ENCODE peak calls at places on chromosomes 16 and 17, in nine cellular contexts. I, H, F, O, V, N, K, U and E are unnamed samples.

GRCh38 chr17:35051183-35051578 is 12.3 kb downstream of the RFFL start:
- DNase-seq in I (no peak), H (no peak), F (no peak), O (no peak), V (peak), N (no peak), K (no peak), U (no peak), E (no peak)

GRCh38 chr16:2529061-2529931 is 1.9 kb downstream of the CEMP1 start:
- DNase-seq in I (no peak), H (no peak), F (peak), O (no peak), V (no peak), N (no peak), K (no peak), U (peak), E (peak)

GRCh38 chr16:57695378-57696054 is 910 bp downstream of the DRC7 start:
- DNase-seq in I (no peak), H (peak), F (peak), O (no peak), V (no peak), N (no peak), K (no peak), U (no peak), E (peak)

GRCh38 chr16:68065716-68066305 is 19.4 kb upstream of the NFATC3 start:
- DNase-seq in I (no peak), H (peak), F (no peak), O (no peak), V (peak), N (peak), K (no peak), U (no peak), E (no peak)

GRCh38 chr16:11852092-11852809 is 909 bp upstream of the RSL1D1 start:
- DNase-seq in I (no peak), H (no peak), F (no peak), O (no peak), V (peak), N (no peak), K (no peak), U (no peak), E (no peak)

GRCh38 chr17:82311971-82312370 is 5.4 kb downstream of the CD7 start:
- DNase-seq in I (no peak), H (no peak), F (no peak), O (no peak), V (no peak), N (no peak), K (no peak), U (no peak), E (no peak)

GRCh38 chr17:28862497-28862896 is 7.7 kb downstream of the ERAL1 start:
- DNase-seq in I (no peak), H (no peak), F (no peak), O (no peak), V (no peak), N (no peak), K (no peak), U (no peak), E (no peak)

GRCh38 chr16:10226672-10227306 is 44.6 kb upstream of the GRIN2A start:
- DNase-seq in I (no peak), H (no peak), F (no peak), O (no peak), V (no peak), N (no peak), K (no peak), U (no peak), E (no peak)

GRCh38 chr17:17810374-17811248 is 26.2 kb downstream of the SREBF1 start:
- DNase-seq in I (no peak), H (no peak), F (no peak), O (no peak), V (no peak), N (no peak), K (no peak), U (peak), E (no peak)

GRCh38 chr16:78292726-78293380 is 193.4 kb downstream of the WWOX start:
- DNase-seq in I (no peak), H (no peak), F (no peak), O (no peak), V (no peak), N (no peak), K (no peak), U (no peak), E (no peak)

GRCh38 chr17:47878203-47879027 is 17.6 kb upstream of the SP2 start:
- DNase-seq in I (no peak), H (no peak), F (no peak), O (no peak), V (no peak), N (no peak), K (no peak), U (no peak), E (no peak)

GRCh38 chr17:80984749-80985148 is 6.9 kb upstream of the CHMP6 start:
- DNase-seq in I (peak), H (no peak), F (no peak), O (no peak), V (peak), N (no peak), K (no peak), U (no peak), E (no peak)

GRCh38 chr16:66649636-66650205 is 45.2 kb downstream of the CMTM3 start:
- DNase-seq in I (no peak), H (peak), F (no peak), O (no peak), V (no peak), N (peak), K (no peak), U (no peak), E (no peak)

GRCh38 chr16:1189455-1189854 is 35.6 kb downstream of the TPSG1 start:
- DNase-seq in I (no peak), H (no peak), F (no peak), O (no peak), V (no peak), N (no peak), K (no peak), U (no peak), E (no peak)

GRCh38 chr17:49022391-49022941 is 25.3 kb downstream of the IGF2BP1 start:
- DNase-seq in I (no peak), H (peak), F (no peak), O (no peak), V (peak), N (no peak), K (no peak), U (no peak), E (no peak)

GRCh38 chr17:49021095-49021767 is 24.0 kb downstream of the IGF2BP1 start:
- DNase-seq in I (no peak), H (peak), F (no peak), O (no peak), V (peak), N (no peak), K (no peak), U (no peak), E (no peak)

GRCh38 chr17:49020609-49021008 is 23.4 kb downstream of the IGF2BP1 start:
- DNase-seq in I (no peak), H (peak), F (no peak), O (no peak), V (no peak), N (no peak), K (no peak), U (no peak), E (no peak)

GRCh38 chr17:49024523-49024922 is 27.3 kb downstream of the IGF2BP1 start:
- DNase-seq in I (no peak), H (no peak), F (no peak), O (no peak), V (no peak), N (no peak), K (no peak), U (no peak), E (no peak)

DNA sequence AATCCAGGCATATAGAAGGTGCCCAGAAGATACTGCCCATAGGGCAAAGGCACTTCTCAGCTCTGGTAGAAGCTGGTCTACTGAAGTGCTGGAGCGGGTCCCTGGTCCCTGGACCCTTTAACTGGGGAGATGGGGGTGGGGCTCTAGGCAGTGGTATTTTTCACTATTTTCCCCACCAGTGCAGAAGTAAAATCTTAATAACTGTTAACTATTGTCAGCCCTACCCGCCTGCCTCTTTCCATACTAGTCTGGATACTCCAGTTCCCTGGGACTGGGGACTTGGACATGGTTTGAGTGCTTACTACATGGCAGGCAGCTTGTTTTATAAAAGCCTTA is 24.6 kb downstream of the IGF2BP1 start:
- DNase-seq in I (no peak), H (peak), F (no peak), O (no peak), V (no peak), N (no peak), K (no peak), U (no peak), E (no peak)
- H3K4me3 ChIP-seq in I (no peak), H (no peak), F (no peak), O (no peak), V (no peak), N (no peak), K (no peak), U (no peak), E (no peak)

DNA sequence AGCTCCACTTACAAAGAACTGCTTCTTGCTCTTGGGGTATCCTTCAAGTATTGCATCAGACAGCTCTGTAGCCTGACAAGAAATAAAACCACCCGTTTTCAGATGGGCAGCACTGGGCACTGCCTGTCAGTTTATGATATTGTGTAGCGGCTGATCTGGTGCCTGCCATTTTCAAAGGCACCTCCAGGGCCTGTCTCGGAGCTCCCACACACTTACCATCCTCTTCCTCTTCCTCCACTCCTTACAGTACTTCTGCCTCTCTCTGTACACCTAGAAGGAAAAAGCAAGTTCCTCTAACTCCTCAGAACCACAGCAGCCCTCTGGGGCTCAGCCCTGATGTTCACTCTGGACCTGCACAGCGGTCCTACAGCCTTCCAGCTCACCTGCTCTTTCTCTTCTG is 4.4 kb downstream of the PSMC3IP start:
- DNase-seq in I (no peak), H (no peak), F (no peak), O (no peak), V (no peak), N (no peak), K (no peak), U (no peak), E (no peak)
- H3K4me3 ChIP-seq in I (no peak), H (no peak), F (no peak), O (no peak), V (no peak), N (no peak), K (no peak), U (no peak), E (no peak)

GRCh38 chr17:74823176-74823495 is 36.5 kb downstream of the GRIN2C start:
- DNase-seq in I (no peak), H (no peak), F (no peak), O (no peak), V (no peak), N (no peak), K (no peak), U (no peak), E (no peak)
- H3K4me3 ChIP-seq in I (no peak), H (no peak), F (no peak), O (no peak), V (no peak), N (no peak), K (no peak), U (no peak), E (no peak)

GRCh38 chr16:86500708-86501510 is 9.4 kb upstream of the FOXF1 start:
- DNase-seq in I (no peak), H (no peak), F (no peak), O (no peak), V (no peak), N (no peak), K (no peak), U (no peak), E (no peak)

GRCh38 chr16:86504315-86505184 is 5.8 kb upstream of the FOXF1 start:
- DNase-seq in I (no peak), H (no peak), F (no peak), O (no peak), V (no peak), N (no peak), K (no peak), U (no peak), E (no peak)

GRCh38 chr16:86503830-86504229 is 6.5 kb upstream of the FOXF1 start:
- DNase-seq in I (no peak), H (no peak), F (no peak), O (no peak), V (no peak), N (no peak), K (no peak), U (no peak), E (no peak)

GRCh38 chr16:86501989-86502855 is 8.1 kb upstream of the FOXF1 start:
- DNase-seq in I (no peak), H (no peak), F (no peak), O (no peak), V (no peak), N (no peak), K (no peak), U (no peak), E (no peak)

DNA sequence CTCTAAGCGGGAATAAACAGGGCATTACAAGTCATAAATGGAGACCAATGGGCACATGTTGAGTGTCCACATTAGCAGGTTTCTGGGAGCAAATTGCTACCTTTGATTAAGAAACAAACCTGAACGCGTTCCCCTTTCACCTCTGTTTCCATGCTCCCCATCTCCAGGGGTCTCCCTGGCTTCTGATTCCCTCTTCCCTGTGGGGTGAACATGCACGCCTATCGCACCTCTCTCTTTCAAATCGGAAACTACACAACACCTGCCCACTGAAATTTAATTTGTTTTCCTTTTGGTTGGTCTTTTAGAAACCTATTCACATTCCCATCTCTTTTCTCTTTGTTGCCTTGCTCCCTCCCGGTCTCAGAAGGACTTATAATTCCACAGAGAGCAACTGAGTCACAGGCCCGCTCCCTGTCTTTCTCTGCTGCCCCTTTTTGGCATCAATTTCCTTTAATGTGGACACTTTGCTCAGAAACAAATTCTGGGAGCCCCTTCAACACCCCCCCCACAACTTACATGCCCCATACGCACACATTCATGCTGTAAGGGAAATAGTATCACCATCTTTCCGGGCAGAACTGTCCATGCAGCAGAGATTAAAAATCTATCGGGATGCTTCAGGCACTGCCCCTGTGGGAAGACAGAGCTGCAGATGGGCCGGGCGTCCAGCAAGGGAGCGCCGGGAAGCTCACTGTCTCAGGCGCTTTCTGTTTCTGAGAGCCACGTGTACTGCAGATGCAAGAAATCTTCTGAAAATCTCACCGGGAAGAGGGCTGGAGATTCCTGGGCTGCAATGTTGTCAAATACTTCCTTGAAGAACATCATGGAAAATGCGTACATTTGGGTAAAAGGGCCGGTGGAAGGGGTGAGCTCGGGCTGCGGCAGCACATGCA is 7.2 kb upstream of the FOXF1 start:
- DNase-seq in I (no peak), H (no peak), F (no peak), O (no peak), V (no peak), N (no peak), K (no peak), U (no peak), E (no peak)
- H3K4me3 ChIP-seq in I (no peak), H (no peak), F (no peak), O (no peak), V (no peak), N (peak), K (peak), U (no peak), E (no peak)

DNA sequence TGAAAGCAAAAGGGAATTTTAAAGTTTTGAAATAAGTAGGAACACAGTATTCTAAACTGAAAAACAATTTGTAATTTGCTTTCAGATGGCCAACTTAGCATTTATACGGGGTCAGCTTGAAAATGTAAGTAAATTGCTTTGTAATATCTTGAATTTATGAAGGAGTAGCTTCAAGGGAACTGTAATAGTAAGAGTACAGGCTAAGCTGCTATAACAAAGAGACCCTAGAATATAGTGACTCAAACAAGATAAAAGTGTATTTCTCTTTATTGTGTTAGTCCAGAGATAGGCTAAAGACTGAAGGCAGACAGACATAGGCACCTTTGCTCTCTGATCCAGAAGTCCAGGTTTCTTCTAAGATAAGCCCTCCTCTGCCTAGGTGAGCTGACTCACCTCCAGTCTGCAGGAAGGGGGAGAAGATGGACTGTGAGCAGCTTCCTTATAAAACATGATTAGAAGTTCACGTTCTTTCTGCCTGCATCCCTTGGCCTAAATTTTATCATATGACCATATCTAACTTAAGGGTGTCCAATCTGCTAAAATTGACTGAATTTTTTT is 3.2 kb downstream of the TTC19 start:
- DNase-seq in I (no peak), H (no peak), F (no peak), O (no peak), V (no peak), N (no peak), K (no peak), U (no peak), E (no peak)
- H3K4me3 ChIP-seq in I (no peak), H (no peak), F (no peak), O (no peak), V (no peak), N (no peak), K (no peak), U (no peak), E (no peak)

DNA sequence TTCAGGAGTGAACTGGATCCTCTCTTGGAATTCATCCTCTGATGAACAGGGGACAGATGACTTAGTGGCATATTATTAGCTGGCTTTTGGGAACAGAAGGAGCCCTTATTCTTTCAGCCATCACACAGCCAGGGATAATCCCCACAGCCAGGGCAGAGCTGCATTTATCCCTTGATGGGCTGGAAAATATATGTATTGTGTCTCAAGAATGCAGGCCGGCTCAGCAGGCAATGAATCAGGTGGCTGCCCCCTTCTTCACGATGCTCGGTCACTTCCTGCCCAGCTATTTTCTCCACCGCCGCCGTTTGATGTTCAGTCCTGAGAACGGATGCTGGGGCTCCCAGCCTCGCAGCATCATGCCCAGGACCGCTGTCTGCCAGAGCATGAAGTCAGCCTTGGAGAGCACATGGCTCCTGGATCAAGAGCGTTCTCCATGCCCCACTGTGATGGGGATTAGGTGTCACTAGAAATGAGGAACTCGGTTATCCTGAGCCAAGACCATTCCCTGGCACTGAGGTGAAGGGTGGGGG is 4.3 kb upstream of the MYH3 start:
- DNase-seq in I (no peak), H (no peak), F (no peak), O (no peak), V (no peak), N (no peak), K (no peak), U (no peak), E (no peak)
- H3K4me3 ChIP-seq in I (no peak), H (no peak), F (no peak), O (no peak), V (no peak), N (no peak), K (no peak), U (no peak), E (no peak)

DNA sequence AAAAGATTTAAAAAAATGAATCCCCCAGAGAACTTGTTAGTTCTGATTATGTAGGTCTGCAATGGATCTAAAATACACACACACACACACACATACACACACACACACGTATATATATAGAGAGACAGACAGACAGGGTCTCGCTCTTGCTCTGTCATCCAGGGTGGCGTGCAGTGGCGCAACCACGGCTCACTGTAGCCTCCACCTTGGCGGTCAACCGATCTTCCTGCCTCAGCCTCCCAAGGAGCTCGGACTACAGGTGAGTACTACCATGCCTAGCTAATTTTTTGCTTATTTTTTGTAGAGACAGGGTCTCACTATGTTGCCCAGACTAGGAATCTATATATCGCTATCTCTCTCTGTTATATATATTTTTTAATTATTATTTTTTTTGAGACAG is 33.4 kb downstream of the GJC1 start:
- DNase-seq in I (no peak), H (peak), F (no peak), O (no peak), V (no peak), N (no peak), K (no peak), U (no peak), E (no peak)
- H3K4me3 ChIP-seq in I (peak), H (no peak), F (no peak), O (no peak), V (no peak), N (no peak), K (peak), U (no peak), E (peak)

GRCh38 chr17:13996758-13997157 is 72.5 kb upstream of the COX10 start:
- DNase-seq in I (no peak), H (no peak), F (no peak), O (no peak), V (no peak), N (no peak), K (no peak), U (no peak), E (no peak)

GRCh38 chr17:13994050-13994449 is 75.3 kb upstream of the COX10 start:
- DNase-seq in I (no peak), H (no peak), F (no peak), O (no peak), V (no peak), N (no peak), K (no peak), U (no peak), E (no peak)

GRCh38 chr17:13993106-13993505 is 76.2 kb upstream of the COX10 start:
- DNase-seq in I (no peak), H (no peak), F (no peak), O (no peak), V (no peak), N (no peak), K (no peak), U (no peak), E (no peak)

GRCh38 chr17:13995856-13996635 is 73.3 kb upstream of the COX10 start:
- DNase-seq in I (no peak), H (no peak), F (no peak), O (no peak), V (no peak), N (no peak), K (no peak), U (no peak), E (no peak)
- H3K4me3 ChIP-seq in I (no peak), H (no peak), F (no peak), O (no peak), V (no peak), N (no peak), K (no peak), U (peak), E (no peak)